ENCODE peak calls at places on chromosomes 7 and 10, in nine cellular contexts. O is RPMI7951; H is hypothalamus; D is CD8-positive, alpha-beta memory T cell; Z is Right ventricle myocardium inferior; U is Right ventricle myocardium superior; P is EH; G is activated CD8-positive, alpha-beta memory T cell treated with anti-CD3 and anti-CD28 coated beads for 48 hours; R is CD8-positive, alpha-beta T cell. T is an unnamed sample.

GRCh38 chr7:19957664-19958063 is 184.2 kb upstream of the TMEM196 start:
- DNase-seq in Z (no peak), G (no peak), P (peak; percentile 28), D (no peak), H (no peak), R (no peak), O (peak; percentile 84), U (no peak), T (no peak)

GRCh38 chr10:77643795-77644468 is 6.3 kb upstream of the KCNMA1 start:
- DNase-seq in H (no peak), P (peak; percentile 77), U (no peak), O (peak; percentile 71), G (no peak), D (no peak), R (peak; percentile 25), Z (no peak), T (peak; percentile 34)

GRCh38 chr10:90133606-90134005 is 432.2 kb downstream of the KIF20B start:
- DNase-seq in U (no peak), R (no peak), O (no peak), H (no peak), D (no peak), P (no peak), Z (no peak), G (no peak), T (no peak)

GRCh38 chr10:121886997-121887622 is 40.7 kb downstream of the ATE1 start:
- DNase-seq in Z (no peak), P (peak; percentile 66), R (peak; percentile 33), O (peak; percentile 52), H (peak; percentile 35), U (no peak), G (peak; percentile 3), D (peak; percentile 49), T (peak; percentile 61)

GRCh38 chr10:110409926-110410325 is 87.8 kb upstream of the DUSP5 start:
- DNase-seq in U (no peak), O (no peak), G (no peak), Z (no peak), P (no peak), D (no peak), R (no peak), H (no peak), T (no peak)

GRCh38 chr7:128841961-128842673 is 11.9 kb downstream of the FLNC start:
- DNase-seq in Z (no peak), G (peak; percentile 53), H (peak; percentile 41), U (peak; percentile 68), O (peak; percentile 25), D (peak; percentile 67), R (peak; percentile 62), P (peak; percentile 52), T (peak; percentile 96)

GRCh38 chr7:2433713-2434550 is 30.5 kb downstream of the CHST12 start:
- DNase-seq in Z (no peak), H (no peak), R (no peak), P (no peak), O (no peak), D (no peak), G (no peak), U (peak; percentile 10), T (no peak)

GRCh38 chr10:83983578-83984255 is 155.6 kb upstream of the GHITM start:
- DNase-seq in D (no peak), Z (no peak), P (peak; percentile 7), U (no peak), H (no peak), O (no peak), R (no peak), G (no peak), T (no peak)

GRCh38 chr7:22726345-22726848 is 603 bp upstream of the IL6 start:
- DNase-seq in G (peak; percentile 29), O (peak; percentile 87), D (no peak), U (peak; percentile 44), Z (peak; percentile 67), R (peak; percentile 38), P (peak; percentile 89), H (no peak), T (peak; percentile 74)

GRCh38 chr10:131143425-131144165 is 167.9 kb downstream of the TCERG1L start:
- DNase-seq in D (no peak), R (no peak), H (no peak), O (no peak), G (no peak), Z (no peak), U (no peak), P (no peak), T (no peak)

GRCh38 chr10:124067825-124068400 is 25.5 kb downstream of the CHST15 start:
- DNase-seq in G (no peak), Z (no peak), P (no peak), O (no peak), H (no peak), R (no peak), U (no peak), D (no peak), T (no peak)

GRCh38 chr7:83936056-83936703 is 258.4 kb downstream of the SEMA3A start:
- DNase-seq in O (peak; percentile 48), R (peak; percentile 49), G (no peak), D (no peak), U (no peak), H (peak; percentile 13), P (peak; percentile 73), Z (no peak), T (peak; percentile 29)

T was measured in HuH-7.